ENCODE peak calls at places on chromosomes 12 and 14, in five cellular contexts. One of them, this sample, is unnamed.

GRCh38 chr12:96054262-96054645 is 18.9 kb upstream of the LTA4H start:
- DNase-seq in Peyer's patch: no peak
- DNase-seq in activated CD4-positive, alpha-beta T cell treated with anti-CD3 and anti-CD28 coated beads for 4 hours: no peak
- DNase-seq in activated naive CD8-positive, alpha-beta T cell treated with anti-CD3 and anti-CD28 coated beads, Interleukin-2, amount 50 U/mL, for 24 hours: no peak
- DNase-seq in GDM1: no peak
- DNase-seq in this sample: no peak

GRCh38 chr14:100022772-100023451 is 42.3 kb upstream of the EVL start:
- DNase-seq in Peyer's patch: no peak
- DNase-seq in activated CD4-positive, alpha-beta T cell treated with anti-CD3 and anti-CD28 coated beads for 4 hours: no peak
- DNase-seq in activated naive CD8-positive, alpha-beta T cell treated with anti-CD3 and anti-CD28 coated beads, Interleukin-2, amount 50 U/mL, for 24 hours: no peak
- DNase-seq in GDM1: no peak
- DNase-seq in this sample: no peak

GRCh38 chr12:131351319-131352028 is 359.4 kb upstream of the SFSWAP start:
- DNase-seq in Peyer's patch: no peak
- DNase-seq in activated CD4-positive, alpha-beta T cell treated with anti-CD3 and anti-CD28 coated beads for 4 hours: no peak
- DNase-seq in activated naive CD8-positive, alpha-beta T cell treated with anti-CD3 and anti-CD28 coated beads, Interleukin-2, amount 50 U/mL, for 24 hours: no peak
- DNase-seq in GDM1: no peak
- DNase-seq in this sample: no peak

GRCh38 chr12:69600804-69601203 is 9.9 kb downstream of the LRRC10 start:
- DNase-seq in Peyer's patch: no peak
- DNase-seq in activated CD4-positive, alpha-beta T cell treated with anti-CD3 and anti-CD28 coated beads for 4 hours: no peak
- DNase-seq in activated naive CD8-positive, alpha-beta T cell treated with anti-CD3 and anti-CD28 coated beads, Interleukin-2, amount 50 U/mL, for 24 hours: no peak
- DNase-seq in GDM1: no peak
- DNase-seq in this sample: no peak

GRCh38 chr14:56262530-56262929 is 144.3 kb downstream of the PELI2 start:
- DNase-seq in Peyer's patch: no peak
- DNase-seq in activated CD4-positive, alpha-beta T cell treated with anti-CD3 and anti-CD28 coated beads for 4 hours: no peak
- DNase-seq in activated naive CD8-positive, alpha-beta T cell treated with anti-CD3 and anti-CD28 coated beads, Interleukin-2, amount 50 U/mL, for 24 hours: no peak
- DNase-seq in GDM1: no peak
- DNase-seq in this sample: no peak

GRCh38 chr12:54390176-54390667 is 5.7 kb upstream of the ZNF385A start:
- DNase-seq in Peyer's patch: no peak
- DNase-seq in activated CD4-positive, alpha-beta T cell treated with anti-CD3 and anti-CD28 coated beads for 4 hours: no peak
- DNase-seq in activated naive CD8-positive, alpha-beta T cell treated with anti-CD3 and anti-CD28 coated beads, Interleukin-2, amount 50 U/mL, for 24 hours: no peak
- DNase-seq in GDM1: peak
- DNase-seq in this sample: peak

GRCh38 chr14:55438066-55438683 is 2.2 kb downstream of the TBPL2 start:
- DNase-seq in Peyer's patch: peak
- DNase-seq in activated CD4-positive, alpha-beta T cell treated with anti-CD3 and anti-CD28 coated beads for 4 hours: no peak
- DNase-seq in activated naive CD8-positive, alpha-beta T cell treated with anti-CD3 and anti-CD28 coated beads, Interleukin-2, amount 50 U/mL, for 24 hours: peak
- DNase-seq in GDM1: no peak
- DNase-seq in this sample: peak

GRCh38 chr12:98465950-98466349 is 49.4 kb upstream of the TMPO start:
- DNase-seq in Peyer's patch: no peak
- DNase-seq in activated CD4-positive, alpha-beta T cell treated with anti-CD3 and anti-CD28 coated beads for 4 hours: no peak
- DNase-seq in activated naive CD8-positive, alpha-beta T cell treated with anti-CD3 and anti-CD28 coated beads, Interleukin-2, amount 50 U/mL, for 24 hours: no peak
- DNase-seq in GDM1: no peak
- DNase-seq in this sample: no peak

This sample was measured in endothelial cell.